ENCODE peak calls at places on chromosomes 7 and 10, in four cellular contexts. M is MV-4-11; W is CD8-positive, alpha-beta T cell; V is Peyer's patch. C is an unnamed sample.

GRCh38 chr7:26993816-26994810 is 101.7 kb downstream of the HOXA1 start:
- DNase-seq in M (no peak), W (no peak), V (no peak), C (no peak)

GRCh38 chr7:105097619-105098018 is 83.6 kb downstream of the KMT2E start:
- DNase-seq in M (no peak), W (no peak), V (no peak), C (no peak)

GRCh38 chr10:69515699-69516547 is 57.3 kb downstream of the NEUROG3 start:
- DNase-seq in M (peak; percentile 65), W (peak; percentile 68), V (peak; percentile 87), C (peak; percentile 71)

GRCh38 chr7:134856692-134857091 is 77.3 kb downstream of the CALD1 start:
- DNase-seq in M (no peak), W (no peak), V (no peak), C (no peak)

GRCh38 chr10:71933651-71934050 is 30.5 kb upstream of the CHST3 start:
- DNase-seq in M (no peak), W (no peak), V (no peak), C (no peak)

GRCh38 chr7:142807855-142808460 is 37.2 kb downstream of the PRSS2 start:
- DNase-seq in M (no peak), W (no peak), V (no peak), C (no peak)

GRCh38 chr10:131161087-131161486 is 150.4 kb downstream of the TCERG1L start:
- DNase-seq in M (no peak), W (no peak), V (no peak), C (no peak)

GRCh38 chr10:2037246-2037645 is 299.9 kb upstream of the ADARB2 start:
- DNase-seq in M (no peak), W (no peak), V (no peak), C (no peak)

GRCh38 chr7:19939746-19940145 is 166.3 kb upstream of the TMEM196 start:
- DNase-seq in M (no peak), W (no peak), V (no peak), C (no peak)

GRCh38 chr7:135512135-135512887 is 2.4 kb upstream of the CNOT4 start:
- DNase-seq in M (peak; percentile 80), W (no peak), V (no peak), C (no peak)

GRCh38 chr7:7475601-7476000 is 60.1 kb downstream of the COL28A1 start:
- DNase-seq in M (no peak), W (no peak), V (no peak), C (no peak)

GRCh38 chr10:24209421-24209770 is 458 bp downstream of the KIAA1217 start:
- DNase-seq in M (no peak), W (no peak), V (no peak), C (no peak)

GRCh38 chr10:46253076-46254006 is 33.5 kb upstream of the ANTXRL start:
- DNase-seq in M (no peak), W (no peak), V (no peak), C (no peak)

GRCh38 chr10:76302936-76303656 is 871.7 kb downstream of the LRMDA start:
- DNase-seq in M (no peak), W (no peak), V (no peak), C (no peak)

GRCh38 chr10:16441106-16441850 is 4.5 kb downstream of the PTER start:
- DNase-seq in M (no peak), W (no peak), V (no peak), C (no peak)

GRCh38 chr7:50450691-50451051 is 521 bp upstream of the FIGNL1 start:
- DNase-seq in M (no peak), W (peak; percentile 4), V (peak; percentile 54), C (no peak)

GRCh38 chr10:69881202-69881601 is 79.5 kb downstream of the COL13A1 start:
- DNase-seq in M (no peak), W (no peak), V (no peak), C (no peak)

GRCh38 chr10:22103701-22104100 is 100.2 kb upstream of the DNAJC1 start:
- DNase-seq in M (no peak), W (no peak), V (no peak), C (no peak)

GRCh38 chr10:91597397-91597881 is 35.4 kb downstream of the PPP1R3C start:
- DNase-seq in M (no peak), W (no peak), V (no peak), C (no peak)

GRCh38 chr10:132834311-132834761 is 48.4 kb upstream of the NKX6-2 start:
- DNase-seq in M (no peak), W (no peak), V (peak; percentile 26), C (no peak)

GRCh38 chr7:49866076-49866735 is 92.8 kb downstream of the VWC2 start:
- DNase-seq in M (no peak), W (no peak), V (no peak), C (no peak)

GRCh38 chr10:96044686-96045085 is 1.3 kb downstream of the CCNJ start:
- DNase-seq in M (peak; percentile 78), W (no peak), V (no peak), C (no peak)

GRCh38 chr7:123583821-123584220 is 17.8 kb upstream of the ASB15 start:
- DNase-seq in M (no peak), W (no peak), V (no peak), C (no peak)

GRCh38 chr10:50809596-50809995 is 69.9 kb downstream of the ASAH2B start:
- DNase-seq in M (no peak), W (no peak), V (no peak), C (no peak)

GRCh38 chr7:94088560-94088959 is 84.4 kb upstream of the BET1 start:
- DNase-seq in M (peak; percentile 57), W (no peak), V (no peak), C (no peak)

GRCh38 chr7:151080522-151081169 is at the start of gene FASTK:
- DNase-seq in M (peak; percentile 81), W (peak; percentile 81), V (peak; percentile 95), C (peak; percentile 82)

GRCh38 chr10:133274751-133275682 is 1.7 kb downstream of the ADAM8 start:
- DNase-seq in M (peak; percentile 69), W (peak; percentile 66), V (peak; percentile 87), C (peak; percentile 74)

GRCh38 chr10:101214446-101215396 is 14.5 kb downstream of the LBX1 start:
- DNase-seq in M (peak; percentile 7), W (peak; percentile 61), V (peak; percentile 82), C (peak; percentile 64)